ENCODE peak calls at places on chromosomes 7 and 10, in ten cellular contexts. One of them, this sample, is unnamed.

GRCh38 chr7:74587435-74588126 is 69.9 kb upstream of the GTF2I start:
- DNase-seq in G401: no peak
- DNase-seq in EH: peak
- DNase-seq in activated CD4-positive, alpha-beta T cell treated with anti-CD3 and anti-CD28 coated beads for 24 hours: no peak
- DNase-seq in T-helper 9 cell: no peak
- DNase-seq in NCI-H2081: no peak
- DNase-seq in mesenteric fat pad: peak
- DNase-seq in IMR-90: peak
- DNase-seq in NCI-H1436: peak
- DNase-seq in WERI-Rb-1: no peak
- DNase-seq in this sample: no peak

GRCh38 chr7:36161996-36162395 is 8.9 kb downstream of the EEPD1 start:
- DNase-seq in G401: no peak
- DNase-seq in EH: no peak
- DNase-seq in activated CD4-positive, alpha-beta T cell treated with anti-CD3 and anti-CD28 coated beads for 24 hours: no peak
- DNase-seq in T-helper 9 cell: no peak
- DNase-seq in NCI-H2081: no peak
- DNase-seq in mesenteric fat pad: no peak
- DNase-seq in IMR-90: no peak
- DNase-seq in NCI-H1436: no peak
- DNase-seq in WERI-Rb-1: no peak
- DNase-seq in this sample: no peak

GRCh38 chr7:90671571-90671970 is 75.5 kb downstream of the CDK14 start:
- DNase-seq in G401: no peak
- DNase-seq in EH: no peak
- DNase-seq in activated CD4-positive, alpha-beta T cell treated with anti-CD3 and anti-CD28 coated beads for 24 hours: no peak
- DNase-seq in T-helper 9 cell: no peak
- DNase-seq in NCI-H2081: no peak
- DNase-seq in mesenteric fat pad: no peak
- DNase-seq in IMR-90: no peak
- DNase-seq in NCI-H1436: no peak
- DNase-seq in WERI-Rb-1: no peak
- DNase-seq in this sample: no peak

GRCh38 chr7:108026647-108027046 is 23.7 kb upstream of the LAMB1 start:
- DNase-seq in G401: no peak
- DNase-seq in EH: peak
- DNase-seq in activated CD4-positive, alpha-beta T cell treated with anti-CD3 and anti-CD28 coated beads for 24 hours: no peak
- DNase-seq in T-helper 9 cell: no peak
- DNase-seq in NCI-H2081: no peak
- DNase-seq in mesenteric fat pad: no peak
- DNase-seq in IMR-90: no peak
- DNase-seq in NCI-H1436: no peak
- DNase-seq in WERI-Rb-1: no peak
- DNase-seq in this sample: no peak

GRCh38 chr7:20998309-20998708 is 211.6 kb upstream of the SP8 start:
- DNase-seq in G401: no peak
- DNase-seq in EH: no peak
- DNase-seq in activated CD4-positive, alpha-beta T cell treated with anti-CD3 and anti-CD28 coated beads for 24 hours: no peak
- DNase-seq in T-helper 9 cell: no peak
- DNase-seq in NCI-H2081: no peak
- DNase-seq in mesenteric fat pad: no peak
- DNase-seq in IMR-90: no peak
- DNase-seq in NCI-H1436: no peak
- DNase-seq in WERI-Rb-1: no peak
- DNase-seq in this sample: no peak

GRCh38 chr7:29156798-29157461 is 10.6 kb upstream of the CPVL start:
- DNase-seq in G401: no peak
- DNase-seq in EH: no peak
- DNase-seq in activated CD4-positive, alpha-beta T cell treated with anti-CD3 and anti-CD28 coated beads for 24 hours: no peak
- DNase-seq in T-helper 9 cell: no peak
- DNase-seq in NCI-H2081: peak
- DNase-seq in mesenteric fat pad: no peak
- DNase-seq in IMR-90: no peak
- DNase-seq in NCI-H1436: peak
- DNase-seq in WERI-Rb-1: no peak
- DNase-seq in this sample: no peak

GRCh38 chr7:113099284-113099919 is 12.8 kb upstream of the GPR85 start:
- DNase-seq in G401: no peak
- DNase-seq in EH: no peak
- DNase-seq in activated CD4-positive, alpha-beta T cell treated with anti-CD3 and anti-CD28 coated beads for 24 hours: no peak
- DNase-seq in T-helper 9 cell: no peak
- DNase-seq in NCI-H2081: no peak
- DNase-seq in mesenteric fat pad: no peak
- DNase-seq in IMR-90: peak
- DNase-seq in NCI-H1436: no peak
- DNase-seq in WERI-Rb-1: no peak
- DNase-seq in this sample: no peak

GRCh38 chr10:108904163-108904878 is 1019.0 kb downstream of the XPNPEP1 start:
- DNase-seq in G401: no peak
- DNase-seq in EH: peak
- DNase-seq in activated CD4-positive, alpha-beta T cell treated with anti-CD3 and anti-CD28 coated beads for 24 hours: no peak
- DNase-seq in T-helper 9 cell: no peak
- DNase-seq in NCI-H2081: no peak
- DNase-seq in mesenteric fat pad: no peak
- DNase-seq in IMR-90: no peak
- DNase-seq in NCI-H1436: no peak
- DNase-seq in WERI-Rb-1: no peak
- DNase-seq in this sample: no peak

GRCh38 chr10:125005312-125006187 is 63.6 kb downstream of the ZRANB1 start:
- DNase-seq in G401: no peak
- DNase-seq in EH: no peak
- DNase-seq in activated CD4-positive, alpha-beta T cell treated with anti-CD3 and anti-CD28 coated beads for 24 hours: no peak
- DNase-seq in T-helper 9 cell: no peak
- DNase-seq in NCI-H2081: no peak
- DNase-seq in mesenteric fat pad: peak
- DNase-seq in IMR-90: no peak
- DNase-seq in NCI-H1436: no peak
- DNase-seq in WERI-Rb-1: peak
- DNase-seq in this sample: no peak

GRCh38 chr7:129644634-129645230 is 33.2 kb downstream of the NRF1 start:
- DNase-seq in G401: peak
- DNase-seq in EH: peak
- DNase-seq in activated CD4-positive, alpha-beta T cell treated with anti-CD3 and anti-CD28 coated beads for 24 hours: no peak
- DNase-seq in T-helper 9 cell: no peak
- DNase-seq in NCI-H2081: peak
- DNase-seq in mesenteric fat pad: no peak
- DNase-seq in IMR-90: peak
- DNase-seq in NCI-H1436: peak
- DNase-seq in WERI-Rb-1: no peak
- DNase-seq in this sample: peak

GRCh38 chr10:66869635-66870034 is 56.2 kb upstream of the LRRTM3 start:
- DNase-seq in G401: no peak
- DNase-seq in EH: no peak
- DNase-seq in activated CD4-positive, alpha-beta T cell treated with anti-CD3 and anti-CD28 coated beads for 24 hours: no peak
- DNase-seq in T-helper 9 cell: no peak
- DNase-seq in NCI-H2081: no peak
- DNase-seq in mesenteric fat pad: no peak
- DNase-seq in IMR-90: no peak
- DNase-seq in NCI-H1436: no peak
- DNase-seq in WERI-Rb-1: no peak
- DNase-seq in this sample: no peak

GRCh38 chr10:132878091-132878729 is 64.2 kb downstream of the CFAP46 start:
- DNase-seq in G401: no peak
- DNase-seq in EH: no peak
- DNase-seq in activated CD4-positive, alpha-beta T cell treated with anti-CD3 and anti-CD28 coated beads for 24 hours: no peak
- DNase-seq in T-helper 9 cell: no peak
- DNase-seq in NCI-H2081: no peak
- DNase-seq in mesenteric fat pad: peak
- DNase-seq in IMR-90: no peak
- DNase-seq in NCI-H1436: no peak
- DNase-seq in WERI-Rb-1: no peak
- DNase-seq in this sample: no peak

GRCh38 chr7:110308791-110309190 is 782.1 kb upstream of the LRRN3 start:
- DNase-seq in G401: no peak
- DNase-seq in EH: no peak
- DNase-seq in activated CD4-positive, alpha-beta T cell treated with anti-CD3 and anti-CD28 coated beads for 24 hours: no peak
- DNase-seq in T-helper 9 cell: no peak
- DNase-seq in NCI-H2081: no peak
- DNase-seq in mesenteric fat pad: no peak
- DNase-seq in IMR-90: no peak
- DNase-seq in NCI-H1436: no peak
- DNase-seq in WERI-Rb-1: no peak
- DNase-seq in this sample: no peak

GRCh38 chr7:54769203-54769602 is 10.2 kb upstream of the SEC61G start:
- DNase-seq in G401: no peak
- DNase-seq in EH: peak
- DNase-seq in activated CD4-positive, alpha-beta T cell treated with anti-CD3 and anti-CD28 coated beads for 24 hours: no peak
- DNase-seq in T-helper 9 cell: no peak
- DNase-seq in NCI-H2081: no peak
- DNase-seq in mesenteric fat pad: no peak
- DNase-seq in IMR-90: peak
- DNase-seq in NCI-H1436: no peak
- DNase-seq in WERI-Rb-1: no peak
- DNase-seq in this sample: no peak

GRCh38 chr7:157267956-157268355 is 68.8 kb upstream of the DNAJB6 start:
- DNase-seq in G401: no peak
- DNase-seq in EH: no peak
- DNase-seq in activated CD4-positive, alpha-beta T cell treated with anti-CD3 and anti-CD28 coated beads for 24 hours: no peak
- DNase-seq in T-helper 9 cell: no peak
- DNase-seq in NCI-H2081: no peak
- DNase-seq in mesenteric fat pad: peak
- DNase-seq in IMR-90: no peak
- DNase-seq in NCI-H1436: no peak
- DNase-seq in WERI-Rb-1: no peak
- DNase-seq in this sample: no peak

GRCh38 chr7:33996899-33997298 is 91.6 kb downstream of the BMPER start:
- DNase-seq in G401: no peak
- DNase-seq in EH: peak
- DNase-seq in activated CD4-positive, alpha-beta T cell treated with anti-CD3 and anti-CD28 coated beads for 24 hours: no peak
- DNase-seq in T-helper 9 cell: no peak
- DNase-seq in NCI-H2081: no peak
- DNase-seq in mesenteric fat pad: no peak
- DNase-seq in IMR-90: no peak
- DNase-seq in NCI-H1436: no peak
- DNase-seq in WERI-Rb-1: no peak
- DNase-seq in this sample: no peak

GRCh38 chr7:1993031-1993685 is 239.6 kb downstream of the MAD1L1 start:
- DNase-seq in G401: no peak
- DNase-seq in EH: no peak
- DNase-seq in activated CD4-positive, alpha-beta T cell treated with anti-CD3 and anti-CD28 coated beads for 24 hours: no peak
- DNase-seq in T-helper 9 cell: no peak
- DNase-seq in NCI-H2081: no peak
- DNase-seq in mesenteric fat pad: no peak
- DNase-seq in IMR-90: no peak
- DNase-seq in NCI-H1436: no peak
- DNase-seq in WERI-Rb-1: no peak
- DNase-seq in this sample: no peak

GRCh38 chr10:132183046-132183445 is 3.7 kb upstream of the DPYSL4 start:
- DNase-seq in G401: no peak
- DNase-seq in EH: no peak
- DNase-seq in activated CD4-positive, alpha-beta T cell treated with anti-CD3 and anti-CD28 coated beads for 24 hours: no peak
- DNase-seq in T-helper 9 cell: no peak
- DNase-seq in NCI-H2081: no peak
- DNase-seq in mesenteric fat pad: no peak
- DNase-seq in IMR-90: no peak
- DNase-seq in NCI-H1436: no peak
- DNase-seq in WERI-Rb-1: no peak
- DNase-seq in this sample: no peak

GRCh38 chr7:45686441-45687184 is 112.4 kb downstream of the ADCY1 start:
- DNase-seq in G401: no peak
- DNase-seq in EH: no peak
- DNase-seq in activated CD4-positive, alpha-beta T cell treated with anti-CD3 and anti-CD28 coated beads for 24 hours: no peak
- DNase-seq in T-helper 9 cell: no peak
- DNase-seq in NCI-H2081: no peak
- DNase-seq in mesenteric fat pad: peak
- DNase-seq in IMR-90: no peak
- DNase-seq in NCI-H1436: no peak
- DNase-seq in WERI-Rb-1: no peak
- DNase-seq in this sample: no peak

GRCh38 chr7:38465946-38466345 is 165.2 kb downstream of the AMPH start:
- DNase-seq in G401: no peak
- DNase-seq in EH: peak
- DNase-seq in activated CD4-positive, alpha-beta T cell treated with anti-CD3 and anti-CD28 coated beads for 24 hours: no peak
- DNase-seq in T-helper 9 cell: no peak
- DNase-seq in NCI-H2081: no peak
- DNase-seq in mesenteric fat pad: no peak
- DNase-seq in IMR-90: peak
- DNase-seq in NCI-H1436: no peak
- DNase-seq in WERI-Rb-1: no peak
- DNase-seq in this sample: no peak

GRCh38 chr10:132943555-132944404 is 1.4 kb upstream of the CFAP46 start:
- DNase-seq in G401: no peak
- DNase-seq in EH: no peak
- DNase-seq in activated CD4-positive, alpha-beta T cell treated with anti-CD3 and anti-CD28 coated beads for 24 hours: no peak
- DNase-seq in T-helper 9 cell: no peak
- DNase-seq in NCI-H2081: no peak
- DNase-seq in mesenteric fat pad: peak
- DNase-seq in IMR-90: no peak
- DNase-seq in NCI-H1436: no peak
- DNase-seq in WERI-Rb-1: no peak
- DNase-seq in this sample: no peak

GRCh38 chr10:109343293-109343692 is 580.0 kb downstream of the XPNPEP1 start:
- DNase-seq in G401: no peak
- DNase-seq in EH: peak
- DNase-seq in activated CD4-positive, alpha-beta T cell treated with anti-CD3 and anti-CD28 coated beads for 24 hours: no peak
- DNase-seq in T-helper 9 cell: no peak
- DNase-seq in NCI-H2081: no peak
- DNase-seq in mesenteric fat pad: no peak
- DNase-seq in IMR-90: peak
- DNase-seq in NCI-H1436: no peak
- DNase-seq in WERI-Rb-1: no peak
- DNase-seq in this sample: no peak

GRCh38 chr10:125159932-125160855 is at the start of gene CTBP2:
- DNase-seq in G401: peak
- DNase-seq in EH: peak
- DNase-seq in activated CD4-positive, alpha-beta T cell treated with anti-CD3 and anti-CD28 coated beads for 24 hours: no peak
- DNase-seq in T-helper 9 cell: no peak
- DNase-seq in NCI-H2081: peak
- DNase-seq in mesenteric fat pad: peak
- DNase-seq in IMR-90: no peak
- DNase-seq in NCI-H1436: peak
- DNase-seq in WERI-Rb-1: peak
- DNase-seq in this sample: no peak

GRCh38 chr10:119386666-119387065 is 155.9 kb downstream of the RGS10 start:
- DNase-seq in G401: no peak
- DNase-seq in EH: no peak
- DNase-seq in activated CD4-positive, alpha-beta T cell treated with anti-CD3 and anti-CD28 coated beads for 24 hours: no peak
- DNase-seq in T-helper 9 cell: no peak
- DNase-seq in NCI-H2081: no peak
- DNase-seq in mesenteric fat pad: no peak
- DNase-seq in IMR-90: no peak
- DNase-seq in NCI-H1436: no peak
- DNase-seq in WERI-Rb-1: no peak
- DNase-seq in this sample: no peak

GRCh38 chr10:113133497-113133896 is 183.4 kb downstream of the TCF7L2 start:
- DNase-seq in G401: no peak
- DNase-seq in EH: peak
- DNase-seq in activated CD4-positive, alpha-beta T cell treated with anti-CD3 and anti-CD28 coated beads for 24 hours: no peak
- DNase-seq in T-helper 9 cell: no peak
- DNase-seq in NCI-H2081: no peak
- DNase-seq in mesenteric fat pad: no peak
- DNase-seq in IMR-90: peak
- DNase-seq in NCI-H1436: no peak
- DNase-seq in WERI-Rb-1: no peak
- DNase-seq in this sample: no peak

GRCh38 chr10:95693668-95694534 is at the start of gene TCTN3:
- DNase-seq in G401: peak
- DNase-seq in EH: peak
- DNase-seq in activated CD4-positive, alpha-beta T cell treated with anti-CD3 and anti-CD28 coated beads for 24 hours: peak
- DNase-seq in T-helper 9 cell: peak
- DNase-seq in NCI-H2081: peak
- DNase-seq in mesenteric fat pad: peak
- DNase-seq in IMR-90: peak
- DNase-seq in NCI-H1436: peak
- DNase-seq in WERI-Rb-1: peak
- DNase-seq in this sample: peak